ENCODE peak calls at places on chromosomes 2 and 18, in five cellular contexts. H is GM13976; L is endothelial cell; G is foreskin fibroblast; K is CD4-positive, alpha-beta T cell. M is an unnamed sample.

GRCh38 chr2:122070241-122070731 is 314.8 kb downstream of the TSN start:
- DNase-seq in K (no peak), L (no peak), G (no peak), H (no peak), M (no peak)

GRCh38 chr2:88807237-88807962 is 115.9 kb downstream of the RPIA start:
- DNase-seq in G (no peak), K (no peak), H (no peak), L (no peak), M (no peak)

GRCh38 chr2:144703852-144704324 is 184.0 kb upstream of the ZEB2 start:
- DNase-seq in K (no peak), H (no peak), L (no peak), G (peak; percentile 76), M (no peak)

GRCh38 chr2:54306561-54306960 is 50.5 kb upstream of the TSPYL6 start:
- DNase-seq in L (no peak), H (no peak), G (peak; percentile 23), K (no peak), M (no peak)

GRCh38 chr2:8229546-8229986 is 452.3 kb upstream of the ID2 start:
- DNase-seq in L (no peak), K (peak; percentile 11), H (peak; percentile 61), G (peak; percentile 71), M (no peak)

GRCh38 chr18:66495844-66496243 is 108.0 kb downstream of the CDH19 start:
- DNase-seq in G (no peak), L (peak; percentile 85), H (peak; percentile 1), K (no peak), M (peak; percentile 32)

GRCh38 chr2:190123956-190124355 is 61.4 kb upstream of the MSTN start:
- DNase-seq in K (no peak), G (peak; percentile 85), L (no peak), H (no peak), M (no peak)

GRCh38 chr2:209209943-209210342 is 213.9 kb upstream of the MAP2 start:
- DNase-seq in L (no peak), H (no peak), K (no peak), G (no peak), M (no peak)

GRCh38 chr2:67984600-67984999 is 78.2 kb downstream of the C1D start:
- DNase-seq in H (no peak), G (peak; percentile 52), K (no peak), L (no peak), M (no peak)

GRCh38 chr2:25161055-25161781 is 7.2 kb downstream of the POMC start:
- DNase-seq in G (peak; percentile 66), L (no peak), K (peak; percentile 63), H (peak; percentile 66), M (no peak)

GRCh38 chr2:133063792-133064191 is 393.8 kb upstream of the LYPD1 start:
- DNase-seq in H (no peak), K (no peak), G (peak; percentile 2), L (peak; percentile 54), M (peak; percentile 57)

GRCh38 chr2:99933894-99934650 is 208.3 kb downstream of the AFF3 start:
- DNase-seq in K (no peak), G (no peak), L (no peak), H (no peak), M (no peak)

GRCh38 chr18:7562491-7562890 is 4.6 kb upstream of the PTPRM start:
- DNase-seq in L (no peak), G (no peak), K (no peak), H (no peak), M (no peak)

GRCh38 chr2:589551-589950 is 87.7 kb downstream of the TMEM18 start:
- DNase-seq in G (no peak), L (no peak), K (no peak), H (no peak), M (no peak)

GRCh38 chr18:7177131-7177744 is 53.7 kb upstream of the LRRC30 start:
- DNase-seq in G (peak; percentile 86), H (peak; percentile 27), L (peak; percentile 56), K (no peak), M (no peak)

DNA sequence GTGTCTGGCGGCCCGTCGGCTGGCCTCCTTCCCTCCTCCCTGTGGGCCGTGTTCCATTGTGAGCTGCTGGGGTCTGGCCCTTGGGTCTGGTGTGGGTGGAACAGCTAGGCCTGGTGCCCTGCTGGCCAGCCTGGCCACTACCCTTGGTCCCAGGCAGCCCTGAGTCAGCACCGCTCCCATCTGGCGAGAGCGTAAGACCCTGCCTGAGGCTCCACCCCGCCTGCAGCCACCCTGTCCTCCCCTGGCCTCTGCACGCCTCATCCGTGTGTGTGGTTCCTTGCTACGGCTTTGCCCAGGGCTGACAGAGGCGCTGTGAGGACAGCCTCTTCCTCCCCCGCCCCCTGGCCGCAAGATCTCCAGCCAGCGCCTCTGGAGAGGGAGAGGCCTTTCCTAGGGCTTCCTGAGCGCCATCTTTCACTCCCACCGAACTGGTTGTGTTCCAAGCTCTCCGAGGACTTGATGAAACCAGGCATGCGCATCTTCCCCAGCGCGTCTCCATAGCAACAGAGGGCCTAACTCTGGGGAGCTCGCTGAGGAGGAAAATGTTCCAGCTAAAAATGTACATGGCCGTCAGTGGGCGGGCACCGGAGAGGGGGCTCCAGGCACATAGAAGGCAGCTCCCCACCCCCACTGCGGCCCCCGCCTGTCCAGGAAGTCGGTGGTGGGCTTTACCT is 83.0 kb downstream of the STPG4 start:
- DNase-seq in L (no peak), H (no peak), G (peak; percentile 90), K (no peak), M (no peak)
- TF ChIP-seq CTCF in L (no peak), H (no peak), G (no peak), K (no peak), M (no peak)

GRCh38 chr2:205701509-205701908 is 19.2 kb downstream of the NRP2 start:
- DNase-seq in G (peak; percentile 49), K (no peak), L (no peak), H (no peak), M (no peak)
- TF ChIP-seq CTCF in G (no peak), K (no peak), L (no peak), H (no peak), M (no peak)

GRCh38 chr2:205722538-205722878 is 40.2 kb downstream of the NRP2 start:
- DNase-seq in L (no peak), H (no peak), G (no peak), K (no peak), M (no peak)

GRCh38 chr2:205720451-205720902 is 38.2 kb downstream of the NRP2 start:
- DNase-seq in H (no peak), L (no peak), G (no peak), K (no peak), M (no peak)

GRCh38 chr2:205723174-205723573 is 40.9 kb downstream of the NRP2 start:
- DNase-seq in K (no peak), G (peak; percentile 32), H (no peak), L (no peak), M (no peak)

GRCh38 chr2:205719864-205720263 is 37.6 kb downstream of the NRP2 start:
- DNase-seq in K (no peak), G (no peak), L (no peak), H (no peak), M (no peak)

DNA sequence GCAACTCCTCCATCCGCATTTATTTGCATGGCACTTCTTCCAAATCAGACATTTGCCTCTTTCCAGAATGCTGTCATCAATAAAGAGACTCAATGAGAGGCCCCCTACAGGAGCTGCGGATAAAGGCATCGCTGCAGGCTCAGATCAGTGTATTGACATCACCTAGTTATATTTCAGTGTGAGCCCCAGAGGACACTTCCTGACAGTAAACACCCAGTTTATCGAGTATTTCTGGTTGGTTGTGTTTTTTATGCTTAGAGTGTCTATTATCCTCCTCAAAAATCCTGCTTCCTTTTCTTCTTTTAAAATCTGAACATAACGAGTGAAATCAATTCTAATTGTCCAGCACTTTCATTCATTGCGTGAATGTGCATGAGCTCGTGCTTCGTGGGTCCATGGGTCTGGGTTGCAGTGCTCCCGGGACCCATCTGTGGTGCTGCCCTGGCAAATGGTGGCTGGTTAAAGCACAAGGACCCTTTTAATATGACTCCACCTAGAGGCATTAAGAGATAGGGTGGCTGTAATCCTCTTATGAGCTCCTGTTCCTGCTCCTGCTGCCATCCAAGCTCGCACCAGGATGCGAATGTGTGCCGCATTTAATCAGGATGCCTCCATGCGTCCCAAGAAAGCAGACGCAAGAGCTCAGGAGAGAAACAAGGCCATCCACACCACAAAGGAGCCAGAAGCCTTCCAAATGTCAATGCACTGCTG is 38.9 kb downstream of the NRP2 start:
- DNase-seq in K (no peak), G (no peak), H (no peak), L (peak; percentile 28), M (no peak)
- TF ChIP-seq CTCF in K (no peak), G (peak; percentile 23), H (no peak), L (peak; percentile 57), M (peak; percentile 28)

DNA sequence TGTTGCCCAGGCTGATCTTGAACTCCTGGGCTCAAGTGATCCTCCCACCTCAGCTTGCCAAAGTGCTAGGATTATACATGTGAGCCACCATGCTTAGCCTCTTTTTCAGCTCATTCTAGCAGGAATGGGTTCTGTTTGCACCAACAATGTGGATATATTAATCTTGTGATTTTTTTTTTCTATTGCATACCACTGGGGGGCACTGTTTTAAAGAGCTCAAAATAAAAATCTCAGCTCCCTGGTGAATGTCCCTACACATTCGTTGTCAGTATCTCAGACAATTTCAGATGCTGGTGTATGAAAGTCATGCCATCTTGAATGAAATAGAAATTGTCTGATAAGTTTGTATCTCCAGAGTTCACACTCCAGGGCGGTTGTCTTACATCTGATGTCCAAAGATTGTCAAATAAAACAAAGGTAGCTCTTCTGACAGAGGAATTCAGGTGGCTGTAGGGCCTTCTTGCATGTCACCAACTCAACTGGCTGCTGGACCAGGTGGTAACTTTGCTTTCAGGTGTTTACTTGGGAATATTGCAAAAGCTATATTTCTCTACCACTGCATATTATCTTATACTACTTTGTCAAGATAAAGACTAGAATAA is 3.1 kb upstream of the MATN3 start:
- DNase-seq in G (peak; percentile 73), K (no peak), H (peak; percentile 61), L (peak; percentile 32), M (no peak)
- TF ChIP-seq CTCF in G (peak; percentile 31), K (peak; percentile 72), H (peak; percentile 26), L (peak; percentile 87), M (peak; percentile 82)

M was measured in mesothelial cell of epicardium.